ENCODE peak calls at places on chromosomes 2 and 18, in eight cellular contexts. One of them, this sample, is unnamed.
A peak's percentile ranks its signal among the peaks of the same experiment; 100 is the strongest.

GRCh38 chr2:204514439-204514838 is 30.8 kb upstream of the PARD3B start:
- DNase-seq in IMR-90: no peak
- DNase-seq in MM.1S: no peak
- DNase-seq in neuronal stem cell: no peak
- DNase-seq in SK-N-SH: no peak
- DNase-seq in fibroblast of lung: no peak
- DNase-seq in kidney: no peak
- DNase-seq in endodermal cell: no peak
- DNase-seq in this sample: no peak

GRCh38 chr18:31610841-31611240 is 19.2 kb downstream of the TTR start:
- DNase-seq in IMR-90: no peak
- DNase-seq in MM.1S: no peak
- DNase-seq in neuronal stem cell: peak; percentile 17
- DNase-seq in SK-N-SH: peak; percentile 27
- DNase-seq in fibroblast of lung: no peak
- DNase-seq in kidney: no peak
- DNase-seq in endodermal cell: peak; percentile 91
- DNase-seq in this sample: no peak

GRCh38 chr2:183148967-183149366 is 24.7 kb downstream of the NUP35 start:
- DNase-seq in IMR-90: peak; percentile 28
- DNase-seq in MM.1S: no peak
- DNase-seq in neuronal stem cell: no peak
- DNase-seq in SK-N-SH: no peak
- DNase-seq in fibroblast of lung: no peak
- DNase-seq in kidney: no peak
- DNase-seq in endodermal cell: no peak
- DNase-seq in this sample: no peak

GRCh38 chr18:28439870-28440269 is 262.9 kb upstream of the CDH2 start:
- DNase-seq in IMR-90: no peak
- DNase-seq in MM.1S: no peak
- DNase-seq in neuronal stem cell: no peak
- DNase-seq in SK-N-SH: no peak
- DNase-seq in fibroblast of lung: peak; percentile 47
- DNase-seq in kidney: no peak
- DNase-seq in endodermal cell: no peak
- DNase-seq in this sample: no peak

GRCh38 chr2:134207589-134208209 is 46.2 kb upstream of the MGAT5 start:
- DNase-seq in IMR-90: peak; percentile 42
- DNase-seq in MM.1S: peak; percentile 57
- DNase-seq in neuronal stem cell: no peak
- DNase-seq in SK-N-SH: peak; percentile 44
- DNase-seq in fibroblast of lung: peak; percentile 30
- DNase-seq in kidney: no peak
- DNase-seq in endodermal cell: peak; percentile 89
- DNase-seq in this sample: no peak

GRCh38 chr18:63613420-63613819 is 26.3 kb downstream of the SERPINB13 start:
- DNase-seq in IMR-90: no peak
- DNase-seq in MM.1S: no peak
- DNase-seq in neuronal stem cell: no peak
- DNase-seq in SK-N-SH: no peak
- DNase-seq in fibroblast of lung: no peak
- DNase-seq in kidney: no peak
- DNase-seq in endodermal cell: no peak
- DNase-seq in this sample: no peak

GRCh38 chr2:215917953-215918620 is 95.3 kb downstream of the MREG start:
- DNase-seq in IMR-90: peak; percentile 65
- DNase-seq in MM.1S: peak; percentile 73
- DNase-seq in neuronal stem cell: no peak
- DNase-seq in SK-N-SH: no peak
- DNase-seq in fibroblast of lung: peak; percentile 71
- DNase-seq in kidney: no peak
- DNase-seq in endodermal cell: peak; percentile 52
- DNase-seq in this sample: peak; percentile 96

GRCh38 chr18:75524852-75525251 is 97.3 kb upstream of the SMIM21 start:
- DNase-seq in IMR-90: no peak
- DNase-seq in MM.1S: no peak
- DNase-seq in neuronal stem cell: no peak
- DNase-seq in SK-N-SH: no peak
- DNase-seq in fibroblast of lung: no peak
- DNase-seq in kidney: no peak
- DNase-seq in endodermal cell: no peak
- DNase-seq in this sample: no peak

GRCh38 chr2:144219979-144220378 is 299.9 kb downstream of the ZEB2 start:
- DNase-seq in IMR-90: no peak
- DNase-seq in MM.1S: no peak
- DNase-seq in neuronal stem cell: no peak
- DNase-seq in SK-N-SH: no peak
- DNase-seq in fibroblast of lung: no peak
- DNase-seq in kidney: no peak
- DNase-seq in endodermal cell: no peak
- DNase-seq in this sample: no peak

GRCh38 chr2:203451686-203452085 is 83.4 kb downstream of the RAPH1 start:
- DNase-seq in IMR-90: peak; percentile 15
- DNase-seq in MM.1S: no peak
- DNase-seq in neuronal stem cell: no peak
- DNase-seq in SK-N-SH: no peak
- DNase-seq in fibroblast of lung: no peak
- DNase-seq in kidney: no peak
- DNase-seq in endodermal cell: no peak
- DNase-seq in this sample: no peak

GRCh38 chr2:96523659-96524481 is 12.7 kb upstream of the ARID5A start:
- DNase-seq in IMR-90: peak; percentile 24
- DNase-seq in MM.1S: no peak
- DNase-seq in neuronal stem cell: no peak
- DNase-seq in SK-N-SH: no peak
- DNase-seq in fibroblast of lung: no peak
- DNase-seq in kidney: no peak
- DNase-seq in endodermal cell: peak; percentile 35
- DNase-seq in this sample: no peak

GRCh38 chr2:217972037-217972436 is 30.8 kb downstream of the TNS1 start:
- DNase-seq in IMR-90: no peak
- DNase-seq in MM.1S: no peak
- DNase-seq in neuronal stem cell: no peak
- DNase-seq in SK-N-SH: no peak
- DNase-seq in fibroblast of lung: no peak
- DNase-seq in kidney: no peak
- DNase-seq in endodermal cell: no peak
- DNase-seq in this sample: no peak
- H3K9ac ChIP-seq in IMR-90: no peak overlapping the region
- H3K9ac ChIP-seq in MM.1S: no peak overlapping the region
- H3K9ac ChIP-seq in neuronal stem cell: no peak overlapping the region
- H3K9ac ChIP-seq in SK-N-SH: no peak overlapping the region
- H3K9ac ChIP-seq in fibroblast of lung: no peak overlapping the region
- H3K9ac ChIP-seq in kidney: no peak overlapping the region
- H3K9ac ChIP-seq in endodermal cell: no peak overlapping the region
- H3K9ac ChIP-seq in this sample: no peak overlapping the region

GRCh38 chr2:68250652-68251186 is 1.6 kb downstream of the PPP3R1 start:
- DNase-seq in IMR-90: no peak
- DNase-seq in MM.1S: no peak
- DNase-seq in neuronal stem cell: no peak
- DNase-seq in SK-N-SH: no peak
- DNase-seq in fibroblast of lung: no peak
- DNase-seq in kidney: no peak
- DNase-seq in endodermal cell: no peak
- DNase-seq in this sample: no peak
- H3K9ac ChIP-seq in IMR-90: peak overlapping the region; percentile 94
- H3K9ac ChIP-seq in MM.1S: peak overlapping the region; percentile 83
- H3K9ac ChIP-seq in neuronal stem cell: no peak overlapping the region
- H3K9ac ChIP-seq in SK-N-SH: peak overlapping the region; percentile 91
- H3K9ac ChIP-seq in fibroblast of lung: no peak overlapping the region
- H3K9ac ChIP-seq in kidney: peak overlapping the region; percentile 74
- H3K9ac ChIP-seq in endodermal cell: peak overlapping the region; percentile 84
- H3K9ac ChIP-seq in this sample: peak overlapping the region; percentile 75

GRCh38 chr2:39232141-39232540 is 11.6 kb downstream of the CDKL4 start:
- DNase-seq in IMR-90: peak; percentile 15
- DNase-seq in MM.1S: no peak
- DNase-seq in neuronal stem cell: no peak
- DNase-seq in SK-N-SH: no peak
- DNase-seq in fibroblast of lung: peak; percentile 12
- DNase-seq in kidney: no peak
- DNase-seq in endodermal cell: no peak
- DNase-seq in this sample: no peak

GRCh38 chr2:39223909-39224308 is 19.9 kb downstream of the CDKL4 start:
- DNase-seq in IMR-90: no peak
- DNase-seq in MM.1S: no peak
- DNase-seq in neuronal stem cell: no peak
- DNase-seq in SK-N-SH: no peak
- DNase-seq in fibroblast of lung: no peak
- DNase-seq in kidney: no peak
- DNase-seq in endodermal cell: no peak
- DNase-seq in this sample: no peak

GRCh38 chr2:39225564-39225963 is 18.2 kb downstream of the CDKL4 start:
- DNase-seq in IMR-90: no peak
- DNase-seq in MM.1S: peak; percentile 10
- DNase-seq in neuronal stem cell: no peak
- DNase-seq in SK-N-SH: no peak
- DNase-seq in fibroblast of lung: no peak
- DNase-seq in kidney: no peak
- DNase-seq in endodermal cell: no peak
- DNase-seq in this sample: no peak

GRCh38 chr2:39228413-39229209 is 15.2 kb downstream of the CDKL4 start:
- DNase-seq in IMR-90: no peak
- DNase-seq in MM.1S: no peak
- DNase-seq in neuronal stem cell: peak; percentile 33
- DNase-seq in SK-N-SH: no peak
- DNase-seq in fibroblast of lung: peak; percentile 1
- DNase-seq in kidney: no peak
- DNase-seq in endodermal cell: peak; percentile 70
- DNase-seq in this sample: no peak

DNA sequence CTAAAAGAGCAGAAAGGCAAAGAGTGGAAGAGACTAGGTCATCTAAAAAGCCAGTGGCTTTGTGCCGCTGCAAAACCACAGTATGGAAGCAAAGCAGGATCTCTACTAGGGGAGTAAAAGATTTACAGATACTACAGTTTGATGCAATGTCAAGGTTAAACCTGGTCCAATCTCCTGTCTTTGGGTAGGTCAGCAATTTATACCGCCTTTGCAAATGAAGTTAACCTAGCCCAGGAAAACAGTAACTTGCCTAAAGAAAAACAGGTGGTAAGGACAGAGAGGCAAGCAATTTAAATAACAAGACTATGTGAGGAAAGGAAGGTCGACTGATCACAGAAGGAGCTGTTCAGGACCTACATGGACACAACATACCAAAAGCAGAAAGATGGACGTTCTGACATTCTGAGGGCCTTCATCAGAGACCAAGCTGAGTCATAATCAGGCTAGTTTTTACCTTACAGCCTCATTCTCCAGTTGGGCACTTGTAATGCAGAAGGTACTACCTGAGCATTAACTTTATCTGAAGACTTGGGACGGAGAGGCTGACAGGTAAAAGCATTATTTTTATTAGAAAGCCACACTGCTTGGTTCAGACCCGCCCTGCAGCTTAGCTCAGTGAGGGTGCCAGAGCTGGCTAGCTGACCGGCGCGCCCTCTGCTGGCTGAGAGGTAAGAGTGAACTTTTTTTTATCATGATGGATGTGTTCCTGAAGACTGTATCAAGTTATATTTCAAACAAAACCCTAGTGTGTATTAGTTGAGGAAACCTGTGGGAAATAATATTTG is 15.9 kb downstream of the CDKL4 start:
- DNase-seq in IMR-90: peak; percentile 62
- DNase-seq in MM.1S: peak; percentile 69
- DNase-seq in neuronal stem cell: peak; percentile 54
- DNase-seq in SK-N-SH: peak; percentile 81
- DNase-seq in fibroblast of lung: peak; percentile 58
- DNase-seq in kidney: peak; percentile 87
- DNase-seq in endodermal cell: peak; percentile 92
- DNase-seq in this sample: no peak
- H3K9ac ChIP-seq in IMR-90: no peak overlapping the region
- H3K9ac ChIP-seq in MM.1S: no peak overlapping the region
- H3K9ac ChIP-seq in neuronal stem cell: no peak overlapping the region
- H3K9ac ChIP-seq in SK-N-SH: no peak overlapping the region
- H3K9ac ChIP-seq in fibroblast of lung: no peak overlapping the region
- H3K9ac ChIP-seq in kidney: no peak overlapping the region
- H3K9ac ChIP-seq in endodermal cell: no peak overlapping the region
- H3K9ac ChIP-seq in this sample: no peak overlapping the region

DNA sequence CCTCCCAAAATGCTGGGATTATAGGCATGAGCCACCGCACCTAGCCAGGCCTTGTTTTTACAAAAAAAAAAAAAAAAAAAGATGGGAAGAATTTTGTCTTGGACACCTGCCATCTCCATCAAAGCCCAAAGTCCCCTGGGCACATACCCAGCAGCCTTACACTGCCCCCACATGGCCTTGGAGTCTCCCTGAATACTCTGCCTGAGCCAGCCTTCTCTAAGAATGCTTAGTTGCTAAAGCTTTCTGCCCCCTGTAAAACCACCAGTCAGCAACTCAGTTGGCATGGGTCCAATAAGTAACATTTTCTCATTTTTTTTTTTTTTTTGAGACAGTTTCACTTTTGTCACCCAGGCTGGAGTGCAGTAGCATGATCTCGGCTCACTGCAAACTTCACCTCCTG is 40.6 kb downstream of the SPC25 start:
- DNase-seq in IMR-90: peak; percentile 16
- DNase-seq in MM.1S: peak; percentile 87
- DNase-seq in neuronal stem cell: no peak
- DNase-seq in SK-N-SH: peak; percentile 32
- DNase-seq in fibroblast of lung: peak; percentile 22
- DNase-seq in kidney: no peak
- DNase-seq in endodermal cell: peak; percentile 69
- DNase-seq in this sample: peak; percentile 6
- H3K9ac ChIP-seq in IMR-90: no peak overlapping the region
- H3K9ac ChIP-seq in MM.1S: no peak overlapping the region
- H3K9ac ChIP-seq in neuronal stem cell: no peak overlapping the region
- H3K9ac ChIP-seq in SK-N-SH: no peak overlapping the region
- H3K9ac ChIP-seq in fibroblast of lung: no peak overlapping the region
- H3K9ac ChIP-seq in kidney: no peak overlapping the region
- H3K9ac ChIP-seq in endodermal cell: no peak overlapping the region
- H3K9ac ChIP-seq in this sample: no peak overlapping the region

GRCh38 chr2:27584597-27584996 is 1.8 kb downstream of the ZNF512 start:
- DNase-seq in IMR-90: no peak
- DNase-seq in MM.1S: no peak
- DNase-seq in neuronal stem cell: no peak
- DNase-seq in SK-N-SH: no peak
- DNase-seq in fibroblast of lung: no peak
- DNase-seq in kidney: no peak
- DNase-seq in endodermal cell: no peak
- DNase-seq in this sample: no peak
- H3K9ac ChIP-seq in IMR-90: no peak overlapping the region
- H3K9ac ChIP-seq in MM.1S: no peak overlapping the region
- H3K9ac ChIP-seq in neuronal stem cell: no peak overlapping the region
- H3K9ac ChIP-seq in SK-N-SH: peak overlapping the region; percentile 73
- H3K9ac ChIP-seq in fibroblast of lung: no peak overlapping the region
- H3K9ac ChIP-seq in kidney: no peak overlapping the region
- H3K9ac ChIP-seq in endodermal cell: no peak overlapping the region
- H3K9ac ChIP-seq in this sample: peak overlapping the region; percentile 92

GRCh38 chr2:31319391-31320175 is 85.6 kb downstream of the EHD3 start:
- DNase-seq in IMR-90: peak; percentile 85
- DNase-seq in MM.1S: peak; percentile 74
- DNase-seq in neuronal stem cell: no peak
- DNase-seq in SK-N-SH: no peak
- DNase-seq in fibroblast of lung: no peak
- DNase-seq in kidney: no peak
- DNase-seq in endodermal cell: no peak
- DNase-seq in this sample: peak; percentile 24
- H3K9ac ChIP-seq in IMR-90: no peak overlapping the region
- H3K9ac ChIP-seq in MM.1S: no peak overlapping the region
- H3K9ac ChIP-seq in neuronal stem cell: no peak overlapping the region
- H3K9ac ChIP-seq in SK-N-SH: no peak overlapping the region
- H3K9ac ChIP-seq in fibroblast of lung: no peak overlapping the region
- H3K9ac ChIP-seq in kidney: no peak overlapping the region
- H3K9ac ChIP-seq in endodermal cell: no peak overlapping the region
- H3K9ac ChIP-seq in this sample: no peak overlapping the region